ENCODE peak calls at places on chromosomes 4 and X, in nine cellular contexts. E, L, R, U, V, O, D, A and F are unnamed samples.

GRCh38 chr4:92091335-92091734 is 212.4 kb upstream of the GRID2 start:
- DNase-seq in O (no peak), D (no peak), U (peak), A (no peak), E (no peak), R (no peak), L (no peak), V (peak), F (no peak)

GRCh38 chrX:30751497-30751896 is 98.3 kb downstream of the GK start:
- DNase-seq in A (no peak), D (no peak), O (no peak), L (no peak), R (no peak), E (peak), V (no peak), U (no peak), F (no peak)

GRCh38 chr4:86661006-86661405 is 66.9 kb downstream of the PTPN13 start:
- DNase-seq in O (no peak), A (no peak), R (no peak), D (no peak), V (no peak), L (no peak), U (no peak), E (no peak), F (no peak)

GRCh38 chr4:186684220-186684619 is 39.4 kb downstream of the FAT1 start:
- DNase-seq in A (no peak), D (no peak), O (no peak), R (no peak), L (no peak), U (no peak), V (no peak), E (no peak), F (no peak)

GRCh38 chr4:121693450-121693849 is 3.3 kb downstream of the ANXA5 start:
- DNase-seq in U (no peak), D (no peak), A (no peak), O (no peak), E (no peak), V (no peak), L (no peak), R (no peak), F (no peak)

GRCh38 chrX:150347471-150347870 is 15.6 kb upstream of the MAMLD1 start:
- DNase-seq in A (no peak), D (no peak), E (no peak), L (no peak), V (no peak), R (no peak), U (no peak), O (no peak), F (no peak)

GRCh38 chr4:1216869-1217294 is 32.0 kb downstream of the CTBP1 start:
- DNase-seq in R (no peak), D (no peak), O (no peak), E (no peak), A (no peak), L (no peak), V (no peak), U (peak), F (no peak)

GRCh38 chrX:24982306-24982965 is 33.3 kb downstream of the ARX start:
- DNase-seq in A (no peak), E (no peak), D (no peak), R (no peak), V (no peak), O (no peak), U (no peak), L (no peak), F (no peak)

GRCh38 chrX:69153060-69153730 is 12.1 kb downstream of the PJA1 start:
- DNase-seq in U (no peak), R (peak), A (no peak), D (no peak), O (no peak), L (peak), V (no peak), E (peak), F (peak)

GRCh38 chrX:22542641-22543040 is 269.9 kb downstream of the CBLL2 start:
- DNase-seq in D (no peak), A (no peak), V (no peak), U (no peak), R (no peak), L (no peak), O (no peak), E (no peak), F (no peak)

GRCh38 chr4:92346289-92346688 is 42.5 kb downstream of the GRID2 start:
- DNase-seq in E (no peak), A (no peak), R (no peak), U (no peak), O (no peak), V (no peak), D (no peak), L (no peak), F (no peak)

GRCh38 chr4:61374612-61374920 is 174.4 kb downstream of the ADGRL3 start:
- DNase-seq in L (no peak), U (no peak), V (no peak), R (no peak), A (no peak), D (no peak), E (no peak), O (no peak), F (no peak)

GRCh38 chr4:114178392-114178791 is 198.9 kb upstream of the ARSJ start:
- DNase-seq in D (no peak), R (no peak), V (no peak), A (no peak), U (no peak), O (no peak), E (no peak), L (no peak), F (no peak)

GRCh38 chr4:141058739-141059507 is 74.3 kb downstream of the RNF150 start:
- DNase-seq in O (peak), A (no peak), E (no peak), V (no peak), U (no peak), D (no peak), R (no peak), L (no peak), F (no peak)

GRCh38 chr4:77153016-77153415 is 4.0 kb upstream of the CCNG2 start:
- DNase-seq in O (no peak), E (no peak), U (peak), V (no peak), D (no peak), L (no peak), A (no peak), R (no peak), F (no peak)

GRCh38 chr4:77833158-77833724 is 14.1 kb upstream of the CNOT6L start:
- DNase-seq in V (no peak), L (no peak), O (no peak), U (no peak), R (no peak), D (no peak), A (no peak), E (no peak), F (no peak)

GRCh38 chrX:30931920-30932319 is 42.9 kb upstream of the TAB3 start:
- DNase-seq in D (no peak), R (no peak), V (no peak), E (no peak), O (no peak), A (no peak), L (no peak), U (no peak), F (no peak)

GRCh38 chr4:184383497-184384055 is 90.8 kb downstream of the IRF2 start:
- DNase-seq in O (peak), U (no peak), L (peak), R (peak), A (no peak), E (peak), V (peak), D (peak), F (no peak)

GRCh38 chr4:150342945-150343344 is 239.0 kb upstream of the MAB21L2 start:
- DNase-seq in U (no peak), V (no peak), O (no peak), L (peak), D (no peak), R (no peak), E (no peak), A (no peak), F (no peak)

GRCh38 chr4:5045099-5045498 is 6.2 kb upstream of the STK32B start:
- DNase-seq in E (no peak), R (peak), U (peak), L (no peak), V (no peak), D (peak), O (no peak), A (no peak), F (no peak)

GRCh38 chr4:7183780-7184460 is 8.4 kb upstream of the SORCS2 start:
- DNase-seq in L (no peak), O (no peak), E (no peak), A (no peak), V (no peak), D (peak), U (no peak), R (no peak), F (no peak)

GRCh38 chr4:1002131-1002630 is 9.0 kb upstream of the SLC26A1 start:
- DNase-seq in D (no peak), V (no peak), O (no peak), L (peak), A (no peak), E (no peak), R (peak), U (no peak), F (no peak)

GRCh38 chrX:48919947-48920712 is 1.3 kb upstream of the PIM2 start:
- DNase-seq in U (peak), V (no peak), A (no peak), D (no peak), L (no peak), O (no peak), E (no peak), R (no peak), F (no peak)

GRCh38 chr4:137278431-137278830 is 253.9 kb downstream of the PCDH18 start:
- DNase-seq in E (no peak), D (no peak), R (no peak), V (no peak), O (no peak), U (no peak), L (no peak), A (no peak), F (no peak)

GRCh38 chr4:8506006-8506372 is 65.4 kb downstream of the TRMT44 start:
- DNase-seq in O (no peak), U (no peak), A (no peak), D (no peak), L (no peak), V (no peak), R (no peak), E (no peak), F (no peak)

GRCh38 chr4:153222162-153222789 is 18.0 kb downstream of the TRIM2 start:
- DNase-seq in R (peak), D (peak), O (peak), U (no peak), L (peak), A (no peak), V (peak), E (peak), F (peak)

GRCh38 chr4:7359302-7360063 is 75.2 kb downstream of the PSAPL1 start:
- DNase-seq in O (no peak), R (no peak), D (no peak), E (peak), A (peak), U (no peak), L (no peak), V (no peak), F (no peak)

GRCh38 chr4:144556636-144557035 is 89.3 kb upstream of the HHIP start:
- DNase-seq in A (no peak), L (no peak), D (no peak), O (no peak), V (no peak), U (no peak), E (no peak), R (no peak), F (no peak)

GRCh38 chr4:38785901-38786402 is 3.2 kb upstream of the TLR10 start:
- DNase-seq in A (no peak), O (no peak), R (no peak), E (no peak), V (no peak), D (peak), U (no peak), L (no peak), F (no peak)

GRCh38 chrX:140661657-140662056 is 47.9 kb upstream of the LINC00632 start:
- DNase-seq in A (no peak), L (no peak), R (no peak), U (no peak), O (no peak), D (no peak), V (no peak), E (no peak), F (no peak)

GRCh38 chr4:22268350-22269025 is 247.4 kb downstream of the ADGRA3 start:
- DNase-seq in U (no peak), A (no peak), O (no peak), E (no peak), D (no peak), R (no peak), V (no peak), L (no peak), F (no peak)

DNA sequence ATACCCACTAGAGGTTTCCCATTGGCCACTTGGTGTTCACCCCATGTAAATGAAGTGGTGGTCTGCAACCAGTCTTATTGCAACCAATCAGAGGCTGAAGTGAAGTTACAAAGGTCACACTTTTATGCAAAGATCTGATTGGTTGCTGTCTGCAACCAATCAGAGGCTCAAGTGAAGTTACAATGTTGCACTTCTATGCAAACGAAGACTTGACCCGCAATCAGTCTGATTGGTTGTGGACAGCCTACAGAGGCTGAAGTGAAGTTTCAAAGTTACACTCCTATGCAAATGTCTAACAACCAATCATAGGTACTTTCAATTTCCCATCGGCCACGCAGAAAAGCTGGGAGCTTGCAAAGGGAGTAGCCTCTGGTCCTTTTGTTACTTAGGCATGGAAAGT is 22.3 kb upstream of the XPNPEP2 start:
- DNase-seq in D (no peak), U (no peak), O (no peak), A (no peak), V (no peak), L (peak), R (no peak), E (no peak), F (no peak)
- TF ChIP-seq CTCF in D (no peak), U (no peak), O (no peak), A (no peak), V (no peak), L (no peak), R (no peak), E (no peak), F (no peak)

GRCh38 chrX:39445336-39445735 is 644.1 kb downstream of the MID1IP1 start:
- DNase-seq in V (peak), U (peak), L (peak), A (no peak), E (peak), D (no peak), O (no peak), R (peak), F (no peak)
- TF ChIP-seq CTCF in V (peak), U (peak), L (peak), A (no peak), E (no peak), D (peak), O (no peak), R (no peak), F (no peak)

GRCh38 chrX:50905334-50905733 is 5.2 kb upstream of the BMP15 start:
- DNase-seq in R (no peak), L (peak), O (no peak), U (peak), E (peak), V (no peak), D (no peak), A (no peak), F (no peak)
- TF ChIP-seq CTCF in R (no peak), L (no peak), O (no peak), U (peak), E (peak), V (peak), D (no peak), A (no peak), F (no peak)

DNA sequence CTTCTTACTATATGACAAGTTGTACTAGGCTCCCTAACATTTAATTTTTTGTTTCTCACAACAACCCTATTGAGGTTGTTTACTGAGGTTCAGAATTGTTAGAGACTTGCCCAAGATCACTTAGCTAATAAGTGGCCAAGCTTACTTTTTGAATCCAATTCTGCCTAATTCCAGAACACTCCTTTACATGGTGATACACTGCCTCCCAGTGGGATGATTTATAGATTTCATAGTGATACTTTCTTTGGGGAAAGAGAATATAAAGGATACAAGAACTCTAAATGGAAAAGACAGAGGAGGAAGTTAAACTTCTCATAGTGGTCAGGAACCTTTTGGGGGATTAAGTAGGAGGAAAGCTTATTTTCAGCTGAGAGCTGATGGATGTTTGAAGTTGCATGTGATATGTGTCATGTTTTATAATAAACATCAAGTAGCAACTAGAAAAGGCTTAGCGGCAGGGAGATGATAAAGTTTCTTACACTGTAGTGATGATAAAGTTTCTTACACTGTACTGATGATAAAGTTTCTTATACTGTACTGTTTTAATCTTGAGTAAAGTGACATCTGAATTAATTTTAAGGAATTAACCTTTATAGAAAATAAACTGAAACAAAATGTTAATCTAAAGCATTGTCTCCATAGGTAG is 15.3 kb downstream of the STAG2 start:
- DNase-seq in R (no peak), O (no peak), L (no peak), U (peak), D (no peak), E (no peak), V (no peak), A (no peak), F (no peak)
- TF ChIP-seq CTCF in R (no peak), O (no peak), L (no peak), U (peak), D (no peak), E (no peak), V (peak), A (peak), F (no peak)

GRCh38 chrX:47158131-47158530 is 13.1 kb downstream of the RBM10 start:
- DNase-seq in E (no peak), A (no peak), O (no peak), U (no peak), D (no peak), V (no peak), R (no peak), L (no peak), F (no peak)
- TF ChIP-seq CTCF in E (no peak), A (no peak), O (no peak), U (peak), D (no peak), V (no peak), R (no peak), L (no peak), F (no peak)

GRCh38 chrX:34521563-34521962 is 135.5 kb downstream of the TMEM47 start:
- DNase-seq in R (no peak), U (no peak), L (no peak), D (no peak), V (no peak), A (no peak), O (no peak), E (no peak), F (no peak)
- TF ChIP-seq CTCF in R (no peak), U (no peak), L (no peak), D (no peak), V (no peak), A (no peak), O (no peak), E (no peak), F (no peak)

DNA sequence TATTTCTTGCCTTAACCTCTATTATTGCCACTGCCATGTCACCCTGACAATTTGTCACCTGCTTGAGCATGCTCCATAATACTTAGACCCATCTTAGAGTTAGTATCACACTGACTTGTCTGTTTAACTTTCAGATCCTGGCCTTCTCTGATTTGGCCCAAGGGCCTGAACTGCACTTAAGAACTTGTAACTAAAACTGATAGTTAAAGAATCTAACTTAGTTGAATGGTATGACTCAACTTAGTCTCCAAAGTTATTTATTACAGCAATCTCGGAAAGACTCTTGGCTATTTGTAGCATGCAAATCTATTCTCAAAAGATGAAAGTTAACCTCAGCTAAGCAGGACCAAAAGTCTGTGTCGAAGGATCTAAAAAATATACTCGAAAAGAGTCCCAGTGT is 72.3 kb downstream of the IGSF1 start:
- DNase-seq in A (no peak), U (no peak), O (no peak), R (no peak), L (no peak), V (no peak), E (no peak), D (no peak), F (no peak)
- TF ChIP-seq CTCF in A (no peak), U (no peak), O (no peak), R (no peak), L (no peak), V (no peak), E (no peak), D (no peak), F (no peak)